ENCODE peak calls at places on chromosomes 5 and 9, in eight cellular contexts. N, B, Q, M, F, A, H and C are unnamed samples.
A peak's percentile ranks its signal among the peaks of the same experiment; 100 is the strongest.

GRCh38 chr5:168314735-168315411 is 23.4 kb downstream of the WWC1 start:
- DNase-seq in N (no peak), H (no peak), M (no peak), F (peak; percentile 72), Q (no peak), B (peak; percentile 67), A (peak; percentile 84), C (no peak)

GRCh38 chr9:133787749-133788015 is 49.5 kb upstream of the SARDH start:
- DNase-seq in Q (peak; percentile 76), N (no peak), M (peak; percentile 17), F (peak; percentile 57), H (no peak), A (no peak), B (peak; percentile 33), C (peak; percentile 98)

GRCh38 chr5:89265511-89266169 is 382.7 kb upstream of the MEF2C start:
- DNase-seq in A (peak; percentile 48), H (no peak), Q (no peak), M (no peak), F (no peak), B (peak; percentile 90), N (no peak), C (no peak)

GRCh38 chr5:93805616-93806393 is 64.4 kb upstream of the POU5F2 start:
- DNase-seq in N (no peak), A (no peak), M (peak; percentile 13), F (no peak), H (no peak), B (no peak), Q (no peak), C (no peak)

GRCh38 chr5:1495525-1495897 is 28.2 kb downstream of the LPCAT1 start:
- DNase-seq in Q (no peak), M (no peak), H (no peak), B (no peak), N (no peak), A (no peak), F (no peak), C (no peak)

GRCh38 chr9:4799775-4800174 is 7.0 kb downstream of the RCL1 start:
- DNase-seq in H (no peak), A (no peak), Q (no peak), N (no peak), F (peak; percentile 53), B (no peak), M (no peak), C (no peak)

GRCh38 chr5:153632748-153633290 is 142.3 kb downstream of the GRIA1 start:
- DNase-seq in M (no peak), B (no peak), F (no peak), Q (no peak), A (peak; percentile 17), N (no peak), H (no peak), C (no peak)

GRCh38 chr9:98075332-98075805 is 18.8 kb downstream of the NANS start:
- DNase-seq in B (peak; percentile 92), A (peak; percentile 72), H (no peak), F (peak; percentile 49), M (no peak), Q (peak; percentile 63), N (no peak), C (no peak)

GRCh38 chr9:90010793-90011192 is 406.0 kb downstream of the GADD45G start:
- DNase-seq in N (no peak), A (no peak), F (no peak), H (no peak), Q (no peak), M (no peak), B (no peak), C (no peak)